ENCODE peak calls at places on chromosomes 7 and 10, in four cellular contexts. One of them, this sample, is unnamed.

GRCh38 chr10:70956029-70956759 is 67.8 kb upstream of the PCBD1 start:
- DNase-seq in NCI-H460: no peak
- DNase-seq in DMS153: no peak
- DNase-seq in NCI-H1105: no peak
- DNase-seq in this sample: peak

GRCh38 chr7:101411477-101411954 is 48.8 kb downstream of the COL26A1 start:
- DNase-seq in NCI-H460: no peak
- DNase-seq in DMS153: no peak
- DNase-seq in NCI-H1105: no peak
- DNase-seq in this sample: peak

GRCh38 chr10:93745411-93746065 is 12.2 kb upstream of the LGI1 start:
- DNase-seq in DMS153: no peak
- DNase-seq in NCI-H460: peak
- DNase-seq in NCI-H1105: no peak
- DNase-seq in this sample: peak

GRCh38 chr7:40694991-40695390 is 560.2 kb downstream of the SUGCT start:
- DNase-seq in NCI-H1105: no peak
- DNase-seq in DMS153: no peak
- DNase-seq in NCI-H460: no peak
- DNase-seq in this sample: no peak

GRCh38 chr7:138207555-138207971 is 131.3 kb downstream of the AKR1D1 start:
- DNase-seq in NCI-H460: no peak
- DNase-seq in NCI-H1105: no peak
- DNase-seq in DMS153: no peak
- DNase-seq in this sample: no peak

GRCh38 chr7:421056-421991 is 98.3 kb downstream of the PDGFA start:
- DNase-seq in NCI-H460: no peak
- DNase-seq in NCI-H1105: no peak
- DNase-seq in DMS153: peak
- DNase-seq in this sample: no peak

GRCh38 chr7:152103066-152103465 is 77.6 kb downstream of the GALNT11 start:
- DNase-seq in NCI-H460: no peak
- DNase-seq in DMS153: no peak
- DNase-seq in NCI-H1105: no peak
- DNase-seq in this sample: no peak

GRCh38 chr10:97087296-97087695 is 98.5 kb downstream of the SLIT1 start:
- DNase-seq in NCI-H1105: no peak
- DNase-seq in NCI-H460: no peak
- DNase-seq in DMS153: no peak
- DNase-seq in this sample: no peak

GRCh38 chr10:96834121-96834520 is 2.0 kb downstream of the LCOR start:
- DNase-seq in NCI-H1105: no peak
- DNase-seq in NCI-H460: no peak
- DNase-seq in DMS153: no peak
- DNase-seq in this sample: peak

GRCh38 chr7:2903686-2904162 is 59.6 kb upstream of the GNA12 start:
- DNase-seq in NCI-H460: no peak
- DNase-seq in NCI-H1105: no peak
- DNase-seq in DMS153: no peak
- DNase-seq in this sample: no peak

This sample was measured in OCI-M1.